ENCODE peak calls at places on chromosomes 7 and 10, in ten cellular contexts. Z is transverse colon, H is neuronal stem cell, A is HCEC 1CT, I is mucosa of gallbladder, C is sigmoid colon, P is activated T-cell treated with anti-CD3 and anti-CD28 coated beads for 1 hour, J is activated gamma-delta T cell treated with Interleukin-2 at 50 U/mL for 16 hours, G is A549, E is NCI-H1092 treated with DMSO at 0.1 percent for 48 hours. V is an unnamed sample.

GRCh38 chr10:96271017-96271815 is at the start of gene BLNK:
- DNase-seq in Z (peak), H (no peak), A (no peak), I (peak), C (peak), P (no peak), J (no peak), G (no peak), E (no peak), V (no peak)

GRCh38 chr7:114988755-114989154 is 66.9 kb downstream of the MDFIC start:
- DNase-seq in Z (peak), H (no peak), A (peak), I (no peak), C (peak), P (no peak), J (no peak), G (peak), E (no peak), V (no peak)

GRCh38 chr10:12819071-12819470 is 182.4 kb downstream of the CCDC3 start:
- DNase-seq in Z (no peak), H (no peak), A (no peak), I (no peak), C (no peak), P (no peak), J (no peak), G (no peak), E (no peak), V (peak)

GRCh38 chr7:156897673-156898072 is 4.7 kb upstream of the LMBR1 start:
- DNase-seq in Z (no peak), H (no peak), A (no peak), I (no peak), C (no peak), P (no peak), J (no peak), G (peak), E (no peak), V (no peak)

GRCh38 chr7:158581440-158582088 is 6.1 kb downstream of the PTPRN2 start:
- DNase-seq in Z (peak), H (no peak), A (no peak), I (peak), C (peak), P (no peak), J (no peak), G (no peak), E (peak), V (peak)

GRCh38 chr10:97889461-97890265 is 40.0 kb downstream of the GOLGA7B start:
- DNase-seq in Z (no peak), H (no peak), A (no peak), I (no peak), C (no peak), P (no peak), J (no peak), G (peak), E (no peak), V (peak)

GRCh38 chr7:98705620-98706019 is 88.5 kb downstream of the NPTX2 start:
- DNase-seq in Z (no peak), H (no peak), A (no peak), I (no peak), C (peak), P (no peak), J (no peak), G (no peak), E (no peak), V (no peak)

GRCh38 chr7:142085428-142085827 is 26.1 kb upstream of the MGAM2 start:
- DNase-seq in Z (no peak), H (no peak), A (no peak), I (no peak), C (no peak), P (no peak), J (no peak), G (no peak), E (no peak), V (no peak)

GRCh38 chr7:11415101-11415500 is 416.9 kb downstream of the THSD7A start:
- DNase-seq in Z (no peak), H (no peak), A (no peak), I (no peak), C (no peak), P (no peak), J (no peak), G (no peak), E (no peak), V (peak)

GRCh38 chr10:29980084-29980483 is 79.3 kb downstream of the JCAD start:
- DNase-seq in Z (no peak), H (no peak), A (no peak), I (no peak), C (no peak), P (no peak), J (no peak), G (no peak), E (no peak), V (no peak)

GRCh38 chr10:123147635-123148413 is at the start of gene HMX2:
- DNase-seq in Z (no peak), H (peak), A (no peak), I (no peak), C (no peak), P (no peak), J (no peak), G (no peak), E (peak), V (peak)

GRCh38 chr10:102670871-102671434 is 26.7 kb downstream of the TRIM8 start:
- DNase-seq in Z (no peak), H (no peak), A (no peak), I (no peak), C (no peak), P (no peak), J (no peak), G (no peak), E (no peak), V (no peak)

GRCh38 chr7:50656141-50656895 is 91.1 kb upstream of the DDC start:
- DNase-seq in Z (peak), H (no peak), A (peak), I (no peak), C (peak), P (no peak), J (no peak), G (no peak), E (no peak), V (peak)

GRCh38 chr10:109880886-109881467 is 42.3 kb downstream of the XPNPEP1 start:
- DNase-seq in Z (no peak), H (no peak), A (no peak), I (no peak), C (no peak), P (no peak), J (no peak), G (no peak), E (no peak), V (no peak)

GRCh38 chr7:33880787-33881186 is 24.6 kb upstream of the BMPER start:
- DNase-seq in Z (no peak), H (no peak), A (peak), I (no peak), C (no peak), P (no peak), J (no peak), G (no peak), E (no peak), V (no peak)

GRCh38 chr7:22499044-22499443 is 944 bp downstream of the STEAP1B start:
- DNase-seq in Z (no peak), H (no peak), A (peak), I (no peak), C (no peak), P (no peak), J (no peak), G (no peak), E (no peak), V (peak)

GRCh38 chr10:58531084-58531695 is 18.5 kb downstream of the BICC1 start:
- DNase-seq in Z (peak), H (peak), A (peak), I (peak), C (peak), P (peak), J (peak), G (peak), E (peak), V (peak)

GRCh38 chr10:80165173-80165572 is 32.6 kb downstream of the PLAC9 start:
- DNase-seq in Z (no peak), H (no peak), A (peak), I (no peak), C (peak), P (no peak), J (no peak), G (peak), E (no peak), V (no peak)

GRCh38 chr10:97399843-97400545 is 1.1 kb downstream of the RRP12 start:
- DNase-seq in Z (peak), H (no peak), A (peak), I (peak), C (no peak), P (no peak), J (no peak), G (peak), E (no peak), V (peak)

GRCh38 chr10:132500781-132501415 is 36.7 kb upstream of the INPP5A start:
- DNase-seq in Z (no peak), H (no peak), A (no peak), I (no peak), C (no peak), P (no peak), J (no peak), G (no peak), E (no peak), V (no peak)

GRCh38 chr7:107355616-107356015 is 114.2 kb upstream of the GPR22 start:
- DNase-seq in Z (no peak), H (no peak), A (peak), I (no peak), C (no peak), P (no peak), J (no peak), G (no peak), E (no peak), V (no peak)

GRCh38 chr10:12710594-12711343 is 290.7 kb downstream of the CCDC3 start:
- DNase-seq in Z (peak), H (peak), A (peak), I (peak), C (peak), P (peak), J (peak), G (peak), E (peak), V (peak)

GRCh38 chr7:67602246-67602645 is 605.6 kb downstream of the TYW1 start:
- DNase-seq in Z (no peak), H (no peak), A (no peak), I (no peak), C (no peak), P (no peak), J (no peak), G (no peak), E (no peak), V (no peak)

GRCh38 chr7:105745681-105746330 is 130.6 kb downstream of the ATXN7L1 start:
- DNase-seq in Z (no peak), H (no peak), A (no peak), I (no peak), C (no peak), P (no peak), J (no peak), G (no peak), E (no peak), V (no peak)

GRCh38 chr7:19709249-19709578 is 377 bp upstream of the POLR1F start:
- DNase-seq in Z (no peak), H (no peak), A (no peak), I (no peak), C (no peak), P (no peak), J (no peak), G (no peak), E (no peak), V (peak)

GRCh38 chr10:66671562-66671961 is 254.3 kb upstream of the LRRTM3 start:
- DNase-seq in Z (no peak), H (no peak), A (no peak), I (no peak), C (no peak), P (no peak), J (no peak), G (no peak), E (no peak), V (no peak)

GRCh38 chr7:155593455-155594162 is 47.2 kb upstream of the CNPY1 start:
- DNase-seq in Z (no peak), H (no peak), A (no peak), I (no peak), C (no peak), P (no peak), J (no peak), G (no peak), E (no peak), V (no peak)